ENCODE peak calls at places on chromosome 6, in seven cellular contexts. N is right cardiac atrium, R is kidney, P is right lobe of liver, Z is left ventricle myocardium inferior, O is heart left ventricle, T is aorta. C is an unnamed sample.
A peak's percentile ranks its signal among the peaks of the same experiment; 100 is the strongest.

GRCh38 chr6:16523550-16524379 is 237.5 kb downstream of the ATXN1 start:
- DNase-seq in N (peak; percentile 69), R (no peak), P (no peak), Z (no peak), O (peak; percentile 43), T (no peak), C (no peak)

GRCh38 chr6:1526689-1527088 is 83.0 kb upstream of the FOXC1 start:
- DNase-seq in N (no peak), R (no peak), P (no peak), Z (no peak), O (no peak), T (no peak), C (no peak)

GRCh38 chr6:163837681-163838431 is 423.3 kb downstream of the QKI start:
- DNase-seq in N (peak; percentile 56), R (peak; percentile 74), P (no peak), Z (peak; percentile 23), O (peak; percentile 41), T (no peak), C (no peak)

GRCh38 chr6:39881851-39882566 is 52.3 kb downstream of the MOCS1 start:
- DNase-seq in N (peak; percentile 74), R (no peak), P (no peak), Z (no peak), O (no peak), T (peak; percentile 87), C (no peak)

GRCh38 chr6:17173071-17173470 is 71.2 kb downstream of the STMND1 start:
- DNase-seq in N (no peak), R (no peak), P (no peak), Z (no peak), O (no peak), T (no peak), C (no peak)

GRCh38 chr6:26043389-26044139 is 43.7 kb upstream of the HFE start:
- DNase-seq in N (peak; percentile 77), R (peak; percentile 89), P (peak; percentile 29), Z (peak; percentile 34), O (peak; percentile 85), T (peak; percentile 85), C (peak; percentile 93)

GRCh38 chr6:27293436-27294152 is 18.5 kb downstream of the POM121L2 start:
- DNase-seq in N (no peak), R (no peak), P (no peak), Z (no peak), O (no peak), T (no peak), C (no peak)

GRCh38 chr6:14831922-14832321 is 413.9 kb upstream of the JARID2 start:
- DNase-seq in N (no peak), R (no peak), P (no peak), Z (no peak), O (no peak), T (no peak), C (no peak)

GRCh38 chr6:169950558-169950957 is 199.1 kb downstream of the ERMARD start:
- DNase-seq in N (no peak), R (no peak), P (no peak), Z (no peak), O (no peak), T (peak; percentile 35), C (no peak)

GRCh38 chr6:33251390-33252012 is 20.2 kb downstream of the VPS52 start:
- DNase-seq in N (no peak), R (no peak), P (no peak), Z (no peak), O (no peak), T (no peak), C (no peak)

GRCh38 chr6:130421567-130421966 is 55.8 kb downstream of the TMEM200A start:
- DNase-seq in N (no peak), R (no peak), P (no peak), Z (no peak), O (no peak), T (no peak), C (no peak)

GRCh38 chr6:91438570-91438969 is 851.7 kb upstream of the MAP3K7 start:
- DNase-seq in N (no peak), R (no peak), P (no peak), Z (no peak), O (no peak), T (no peak), C (no peak)

GRCh38 chr6:132495604-132496079 is 17.3 kb downstream of the STX7 start:
- DNase-seq in N (no peak), R (no peak), P (no peak), Z (no peak), O (no peak), T (no peak), C (no peak)

GRCh38 chr6:31922942-31923341 is 4.6 kb upstream of the C2 start:
- DNase-seq in N (no peak), R (no peak), P (no peak), Z (no peak), O (no peak), T (no peak), C (peak; percentile 17)

GRCh38 chr6:13485923-13486557 is 1.4 kb downstream of the GFOD1 start:
- DNase-seq in N (peak; percentile 65), R (no peak), P (peak; percentile 49), Z (peak; percentile 33), O (peak; percentile 37), T (peak; percentile 77), C (no peak)

GRCh38 chr6:55175078-55175777 is 913 bp downstream of the HCRTR2 start:
- DNase-seq in N (no peak), R (no peak), P (no peak), Z (no peak), O (no peak), T (no peak), C (no peak)

GRCh38 chr6:130720076-130720475 is 107.1 kb upstream of the SMLR1 start:
- DNase-seq in N (no peak), R (no peak), P (no peak), Z (no peak), O (no peak), T (no peak), C (no peak)

GRCh38 chr6:137568067-137568466 is 73.9 kb upstream of the OLIG3 start:
- DNase-seq in N (no peak), R (no peak), P (no peak), Z (no peak), O (no peak), T (no peak), C (no peak)
- H3K27ac ChIP-seq in N (no peak overlapping the region), R (no peak overlapping the region), P (no peak overlapping the region), Z (no peak overlapping the region), O (no peak overlapping the region), T (no peak overlapping the region), C (no peak overlapping the region)

DNA sequence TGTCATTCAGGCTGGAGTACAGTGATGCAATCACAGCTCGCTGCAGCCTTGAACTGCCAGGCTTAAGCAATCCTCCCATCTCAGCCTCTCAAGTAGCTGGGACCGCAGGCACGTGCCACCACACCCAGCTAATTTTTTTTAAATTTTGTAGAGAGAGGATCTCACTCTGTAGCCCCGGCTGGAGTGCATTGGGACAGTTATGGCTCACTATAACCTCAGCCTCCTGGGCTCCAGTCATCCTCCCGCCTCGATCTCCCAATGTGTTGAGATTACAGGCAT is 86.5 kb downstream of the SERAC1 start:
- DNase-seq in N (no peak), R (no peak), P (no peak), Z (no peak), O (no peak), T (no peak), C (no peak)
- H3K4me1 ChIP-seq in N (no peaks in the 10 kb centered on the region), R (peaks cover 6% of the 10 kb centered on the region), P (no peaks in the 10 kb centered on the region), Z (no peaks in the 10 kb centered on the region), O (no peaks in the 10 kb centered on the region), T (no peaks in the 10 kb centered on the region), C (no peaks in the 10 kb centered on the region)

GRCh38 chr6:161127071-161127740 is 135.6 kb downstream of the MAP3K4 start:
- DNase-seq in N (no peak), R (no peak), P (no peak), Z (no peak), O (no peak), T (no peak), C (no peak)

GRCh38 chr6:161125591-161125990 is 134.0 kb downstream of the MAP3K4 start:
- DNase-seq in N (no peak), R (no peak), P (no peak), Z (no peak), O (no peak), T (no peak), C (no peak)

GRCh38 chr6:161130606-161131005 is 139.0 kb downstream of the MAP3K4 start:
- DNase-seq in N (no peak), R (no peak), P (no peak), Z (no peak), O (no peak), T (no peak), C (no peak)

GRCh38 chr6:161128680-161129196 is 137.2 kb downstream of the MAP3K4 start:
- DNase-seq in N (no peak), R (no peak), P (no peak), Z (no peak), O (no peak), T (no peak), C (no peak)

GRCh38 chr6:161128230-161128629 is 136.7 kb downstream of the MAP3K4 start:
- DNase-seq in N (no peak), R (no peak), P (no peak), Z (no peak), O (no peak), T (no peak), C (no peak)
- H3K9me3 ChIP-seq in N (no peaks in the 10 kb centered on the region), R (no peaks in the 10 kb centered on the region), P (no peaks in the 10 kb centered on the region), Z (peaks cover 26% of the 10 kb centered on the region), O (peaks cover 32% of the 10 kb centered on the region), T (no peaks in the 10 kb centered on the region), C (no peaks in the 10 kb centered on the region)

GRCh38 chr6:3233321-3233720 is 5.9 kb upstream of the TUBB2B start:
- DNase-seq in N (no peak), R (no peak), P (no peak), Z (no peak), O (no peak), T (no peak), C (no peak)

GRCh38 chr6:3230275-3231212 is 3.1 kb upstream of the TUBB2B start:
- DNase-seq in N (no peak), R (no peak), P (no peak), Z (no peak), O (no peak), T (no peak), C (no peak)

GRCh38 chr6:3231213-3232016 is 4.0 kb upstream of the TUBB2B start:
- DNase-seq in N (peak; percentile 84), R (peak; percentile 87), P (peak; percentile 75), Z (peak; percentile 57), O (peak; percentile 74), T (no peak), C (peak; percentile 11)

GRCh38 chr6:3229566-3230274 is 2.3 kb upstream of the TUBB2B start:
- DNase-seq in N (peak; percentile 64), R (no peak), P (no peak), Z (no peak), O (no peak), T (no peak), C (peak; percentile 10)

DNA sequence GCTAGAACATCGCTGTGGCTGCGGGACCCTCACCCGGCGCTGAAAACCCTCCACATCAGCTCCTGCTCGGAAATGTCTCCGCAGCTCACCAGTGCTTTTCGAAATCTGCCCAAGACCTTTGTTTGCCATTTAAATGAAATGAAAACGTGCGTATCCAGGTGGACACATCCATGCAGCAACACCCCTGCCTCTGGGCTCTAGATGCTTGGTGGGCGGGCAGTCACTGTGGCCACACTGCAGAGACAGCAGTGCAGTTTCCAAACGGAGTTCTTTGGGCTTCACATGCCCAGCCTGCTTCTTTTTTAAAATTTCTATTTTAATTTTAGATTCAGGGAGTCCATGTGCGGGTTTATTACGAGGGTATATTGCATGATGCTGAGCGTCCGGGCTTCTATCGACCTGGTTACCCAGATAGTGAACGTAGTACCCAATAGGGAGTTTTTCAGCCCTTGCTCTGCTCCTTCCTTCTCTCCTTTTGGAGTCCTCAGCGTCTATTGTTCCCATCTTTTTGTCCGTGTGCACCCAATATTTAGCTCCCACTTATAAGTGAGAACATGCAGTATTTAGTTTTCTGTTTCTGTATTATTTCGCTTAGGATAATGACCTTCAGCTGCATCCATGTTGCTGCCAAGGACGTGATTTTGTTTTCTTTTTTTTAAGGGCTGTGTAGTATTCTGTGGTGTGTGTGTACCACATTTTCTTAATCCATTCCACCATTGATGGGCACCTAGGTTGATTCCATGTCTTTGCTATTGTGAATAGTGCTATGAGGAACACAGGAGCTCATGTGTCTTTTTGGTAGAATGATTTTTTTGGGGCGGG is 4.8 kb upstream of the TUBB2B start:
- DNase-seq in N (no peak), R (no peak), P (no peak), Z (no peak), O (no peak), T (no peak), C (no peak)
- H3K27ac ChIP-seq in N (no peak overlapping the region), R (no peak overlapping the region), P (no peak overlapping the region), Z (peak overlapping the region; percentile 82), O (peak overlapping the region; percentile 70), T (no peak overlapping the region), C (no peak overlapping the region)